ENCODE peak calls at places on chromosomes 7 and 10, in four cellular contexts. T is IMR-90, N is H9, I is H1. L is an unnamed sample.

GRCh38 chr7:24356758-24357386 is 72.9 kb downstream of the NPY start:
- DNase-seq in T (no peak), N (no peak), I (no peak), L (no peak)

GRCh38 chr10:101489355-101489754 is 98.7 kb downstream of the POLL start:
- DNase-seq in T (peak; percentile 75), N (no peak), I (no peak), L (no peak)

GRCh38 chr7:31651234-31651633 is 35.8 kb upstream of the PPP1R17 start:
- DNase-seq in T (no peak), N (no peak), I (peak; percentile 5), L (no peak)

GRCh38 chr10:97538401-97538800 is 34.2 kb upstream of the ANKRD2 start:
- DNase-seq in T (peak; percentile 60), N (no peak), I (no peak), L (no peak)

GRCh38 chr10:114851336-114851735 is 29.8 kb downstream of the FHIP2A start:
- DNase-seq in T (no peak), N (no peak), I (no peak), L (no peak)

GRCh38 chr10:113131611-113132330 is 181.7 kb downstream of the TCF7L2 start:
- DNase-seq in T (peak; percentile 80), N (no peak), I (no peak), L (no peak)

GRCh38 chr10:124158592-124158991 is 65.2 kb upstream of the CHST15 start:
- DNase-seq in T (no peak), N (no peak), I (no peak), L (no peak)

GRCh38 chr10:114265392-114266053 is 26.5 kb downstream of the VWA2 start:
- DNase-seq in T (no peak), N (no peak), I (no peak), L (no peak)

GRCh38 chr7:2530076-2530967 is 10.7 kb downstream of the LFNG start:
- DNase-seq in T (no peak), N (no peak), I (no peak), L (no peak)

GRCh38 chr7:54846272-54846671 is 87.3 kb upstream of the SEC61G start:
- DNase-seq in T (peak; percentile 84), N (no peak), I (no peak), L (no peak)

GRCh38 chr7:133081119-133081604 is 728 bp downstream of the CHCHD3 start:
- DNase-seq in T (no peak), N (no peak), I (no peak), L (no peak)

GRCh38 chr7:155377071-155377836 is 79.6 kb downstream of the INSIG1 start:
- DNase-seq in T (no peak), N (no peak), I (no peak), L (no peak)

GRCh38 chr7:155378959-155379871 is 78.7 kb upstream of the EN2 start:
- DNase-seq in T (no peak), N (no peak), I (no peak), L (no peak)

GRCh38 chr7:155380221-155380861 is 77.6 kb upstream of the EN2 start:
- DNase-seq in T (peak; percentile 54), N (peak; percentile 79), I (no peak), L (no peak)

GRCh38 chr7:155378580-155378934 is 79.4 kb upstream of the EN2 start:
- DNase-seq in T (no peak), N (no peak), I (no peak), L (no peak)

GRCh38 chr7:155377837-155378579 is 79.9 kb upstream of the EN2 start:
- DNase-seq in T (peak; percentile 10), N (peak; percentile 57), I (no peak), L (no peak)
- H3K23ac ChIP-seq in T (no peak overlapping the region), N (no peak overlapping the region), I (no peak overlapping the region), L (peak overlapping the region; percentile 90)

GRCh38 chr7:179948-180694 is 12.2 kb upstream of the FAM20C start:
- DNase-seq in T (no peak), N (no peak), I (no peak), L (no peak)

GRCh38 chr7:175955-176354 is 16.4 kb upstream of the FAM20C start:
- DNase-seq in T (no peak), N (no peak), I (no peak), L (no peak)

GRCh38 chr7:179209-179681 is 13.1 kb upstream of the FAM20C start:
- DNase-seq in T (no peak), N (no peak), I (no peak), L (no peak)

GRCh38 chr7:176786-177185 is 15.6 kb upstream of the FAM20C start:
- DNase-seq in T (no peak), N (no peak), I (no peak), L (no peak)

GRCh38 chr7:178444-178843 is 13.9 kb upstream of the FAM20C start:
- DNase-seq in T (no peak), N (no peak), I (no peak), L (no peak)
- H3K9me3 ChIP-seq in T (no peaks in the 10 kb centered on the region), N (no peaks in the 10 kb centered on the region), I (no peaks in the 10 kb centered on the region), L (no peaks in the 10 kb centered on the region)

DNA sequence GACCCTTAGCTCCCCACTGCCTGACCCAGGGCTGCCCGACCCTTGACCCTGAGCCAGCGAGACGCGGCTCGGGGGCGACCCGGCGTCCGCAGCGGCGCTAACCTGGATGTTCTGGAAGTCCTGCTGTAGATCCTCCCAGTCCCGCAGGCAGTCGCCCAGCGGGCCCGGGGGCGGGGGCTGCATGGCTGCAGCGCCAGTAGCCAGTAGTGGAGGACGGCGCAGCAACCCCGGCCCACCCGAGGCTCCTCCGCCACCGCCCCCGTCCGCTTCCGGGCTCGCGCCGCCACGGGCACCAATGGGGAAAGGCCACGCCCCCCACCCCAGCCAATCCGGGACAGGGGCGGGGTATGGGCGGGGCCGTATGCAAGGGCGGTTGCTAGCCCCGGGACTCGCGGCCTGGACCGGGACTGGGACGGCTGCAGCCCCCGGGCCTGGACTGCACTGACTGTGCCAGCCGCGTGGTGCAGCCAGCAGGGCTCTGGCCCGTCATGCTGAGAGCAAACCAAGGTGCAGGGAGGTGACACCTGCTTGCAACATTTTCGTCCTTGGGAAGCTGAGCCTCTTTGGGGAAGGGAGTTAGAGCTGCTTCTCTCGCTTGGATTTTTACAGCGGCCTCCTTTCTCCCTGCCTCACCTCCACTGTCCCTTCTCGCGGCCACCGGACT is at the start of gene TMEM120A:
- DNase-seq in T (peak; percentile 87), N (peak; percentile 96), I (peak; percentile 56), L (peak; percentile 92)
- H3K4ac ChIP-seq in T (peak within 1 kb of the TSS; percentile 91), N (no peak within 1 kb of the TSS), I (peak within 1 kb of the TSS; percentile 53), L (no peak within 1 kb of the TSS)

GRCh38 chr7:53095731-53096501 is 60.5 kb downstream of the POM121L12 start:
- DNase-seq in T (no peak), N (no peak), I (no peak), L (no peak)
- H3K23ac ChIP-seq in T (no peak overlapping the region), N (no peak overlapping the region), I (no peak overlapping the region), L (no peak overlapping the region)

GRCh38 chr10:130479146-130479545 is 343.0 kb downstream of the GLRX3 start:
- DNase-seq in T (no peak), N (no peak), I (no peak), L (no peak)
- H3K9me3 ChIP-seq in T (peaks cover 66% of the 10 kb centered on the region), N (no peaks in the 10 kb centered on the region), I (no peaks in the 10 kb centered on the region), L (no peaks in the 10 kb centered on the region)

GRCh38 chr10:14593806-14594205 is 180.9 kb downstream of the FAM107B start:
- DNase-seq in T (no peak), N (no peak), I (no peak), L (no peak)

GRCh38 chr10:14594878-14595525 is 179.7 kb downstream of the FAM107B start:
- DNase-seq in T (no peak), N (no peak), I (no peak), L (no peak)

GRCh38 chr10:14592566-14592965 is 182.1 kb downstream of the FAM107B start:
- DNase-seq in T (no peak), N (peak; percentile 14), I (no peak), L (no peak)

GRCh38 chr10:14598809-14599764 is 175.6 kb downstream of the FAM107B start:
- DNase-seq in T (no peak), N (peak; percentile 16), I (no peak), L (no peak)

DNA sequence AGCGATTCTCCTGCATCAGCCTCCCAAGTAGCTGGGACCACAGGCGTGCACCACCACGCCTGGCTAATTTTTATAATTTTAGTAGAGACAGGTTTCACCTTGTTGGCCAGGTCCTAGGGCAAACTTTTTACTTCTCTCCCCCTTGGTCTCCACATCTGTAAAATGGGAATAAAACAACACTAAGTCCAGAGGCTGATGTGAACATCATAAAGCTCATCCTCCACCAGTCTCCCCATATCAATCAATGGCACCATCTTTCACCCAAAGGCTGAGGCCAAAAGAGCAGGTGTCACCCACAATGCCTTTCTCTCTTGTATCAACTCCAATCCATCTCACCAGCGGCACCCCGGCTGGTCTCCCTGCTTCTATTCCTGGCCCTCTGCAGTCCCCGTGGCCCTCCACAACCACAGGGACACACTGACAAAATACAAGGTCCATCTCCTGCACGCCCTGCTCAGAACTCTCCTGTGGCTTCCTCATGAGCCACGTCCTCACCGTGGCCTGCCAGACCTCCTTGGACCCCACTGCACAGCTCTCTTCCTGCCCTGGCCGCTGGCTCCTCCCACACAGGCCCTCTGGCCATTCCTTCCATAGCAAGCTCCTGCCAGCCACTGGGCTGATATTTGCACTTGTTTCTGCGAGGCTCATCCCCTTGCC is 179.0 kb downstream of the FAM107B start:
- DNase-seq in T (no peak), N (peak; percentile 15), I (no peak), L (no peak)
- H3K4ac ChIP-seq in T (peak overlapping the region; percentile 27), N (no peak overlapping the region), I (no peak overlapping the region), L (no peak overlapping the region)

DNA sequence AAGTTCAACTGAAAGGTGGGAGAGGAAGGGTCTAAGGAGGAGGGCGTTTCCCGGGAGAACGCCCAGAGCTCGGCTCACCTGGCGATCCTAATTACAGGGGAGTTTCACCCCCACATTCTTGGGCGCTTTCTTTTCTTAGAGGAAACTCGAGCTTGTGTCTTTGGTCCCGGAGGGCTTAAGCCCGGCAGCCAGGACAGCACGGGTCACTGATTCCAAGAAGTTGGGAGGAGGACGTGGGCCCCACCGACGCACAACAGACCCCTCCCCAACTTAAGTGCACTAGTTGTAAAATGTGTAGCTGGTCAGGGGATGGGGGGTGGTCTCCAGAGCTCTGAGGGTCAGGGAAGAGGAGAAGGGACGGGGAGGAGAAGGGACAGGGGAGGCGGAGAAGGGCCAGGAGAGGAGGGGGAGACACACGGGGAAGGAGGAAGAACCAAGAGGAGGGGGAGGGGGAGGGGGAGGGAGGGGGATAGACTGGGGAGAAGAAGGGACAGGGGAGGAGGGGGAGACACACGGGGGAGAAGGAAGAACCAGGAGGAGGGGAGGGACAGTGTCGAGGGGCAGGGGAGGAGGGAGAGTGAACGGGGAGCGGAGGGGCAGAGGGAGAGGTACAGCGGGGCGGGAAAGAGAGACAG is 870 bp downstream of the BAIAP2L1 start:
- DNase-seq in T (peak; percentile 17), N (peak; percentile 49), I (no peak), L (peak; percentile 52)
- H3K23ac ChIP-seq in T (peak overlapping the region; percentile 95), N (no peak overlapping the region), I (no peak overlapping the region), L (peak overlapping the region; percentile 65)

L was measured in neuronal stem cell.